ENCODE peak calls at places on chromosome 22, in four cellular contexts. A is endothelial cell of umbilical vein, I is IMR-90, W is K562. N is an unnamed sample. For H3K9me1 and H3K27me3, the result is how much of the 10 kb centered on the place peaks cover.

GRCh38 chr22:49727191-49727880 is 100.3 kb downstream of the BRD1 start:
- DNase-seq in A (no peak), I (no peak), W (no peak), N (no peak)

GRCh38 chr22:50544078-50544745 is 1.5 kb upstream of the KLHDC7B start:
- DNase-seq in A (peak), I (peak), W (no peak), N (no peak)

GRCh38 chr22:45785458-45785857 is 113.8 kb downstream of the ATXN10 start:
- DNase-seq in A (no peak), I (peak), W (no peak), N (no peak)

GRCh38 chr22:50691521-50691920 is 18.9 kb downstream of the SHANK3 start:
- DNase-seq in A (peak), I (peak), W (no peak), N (no peak)

GRCh38 chr22:35631597-35631996 is 14.5 kb upstream of the MB start:
- DNase-seq in A (peak), I (no peak), W (peak), N (no peak)

GRCh38 chr22:38325575-38325974 is 8.3 kb upstream of the CSNK1E start:
- DNase-seq in A (no peak), I (no peak), W (no peak), N (no peak)

GRCh38 chr22:37033605-37034430 is 14.3 kb downstream of the MPST start:
- DNase-seq in A (no peak), I (no peak), W (no peak), N (no peak)

GRCh38 chr22:32777997-32778396 is 23.5 kb upstream of the TIMP3 start:
- DNase-seq in A (no peak), I (no peak), W (no peak), N (no peak)

GRCh38 chr22:31586137-31586920 is 75.7 kb downstream of the PISD start:
- DNase-seq in A (no peak), I (peak), W (no peak), N (no peak)

GRCh38 chr22:20606041-20606783 is 98.8 kb downstream of the MED15 start:
- DNase-seq in A (peak), I (peak), W (peak), N (peak)

GRCh38 chr22:19178065-19178658 is 374 bp downstream of the SLC25A1 start:
- DNase-seq in A (peak), I (peak), W (peak), N (peak)

GRCh38 chr22:32852346-32853251 is 51.1 kb downstream of the TIMP3 start:
- DNase-seq in A (no peak), I (no peak), W (no peak), N (no peak)

GRCh38 chr22:40055143-40055926 is 60.6 kb downstream of the FAM83F start:
- DNase-seq in A (peak), I (no peak), W (peak), N (no peak)

GRCh38 chr22:41274856-41275255 is 11.1 kb downstream of the RANGAP1 start:
- DNase-seq in A (no peak), I (no peak), W (no peak), N (no peak)
- H3K9me1 ChIP-seq in A (under half), I (under half), W (under half), N (under half)

GRCh38 chr22:29717789-29718188 is 2.0 kb upstream of the CABP7 start:
- DNase-seq in A (no peak), I (no peak), W (no peak), N (no peak)

GRCh38 chr22:29720824-29721323 is 1.1 kb downstream of the CABP7 start:
- DNase-seq in A (no peak), I (no peak), W (no peak), N (no peak)

GRCh38 chr22:29718949-29719893 is 582 bp upstream of the CABP7 start:
- DNase-seq in A (no peak), I (no peak), W (no peak), N (no peak)

GRCh38 chr22:29722151-29722550 is 2.3 kb downstream of the CABP7 start:
- DNase-seq in A (no peak), I (no peak), W (no peak), N (no peak)

GRCh38 chr22:29719894-29720645 is at the start of gene CABP7:
- DNase-seq in A (no peak), I (no peak), W (peak), N (no peak)
- H3K27me3 ChIP-seq in A (under half), I (half or more), W (under half), N (half or more)

DNA sequence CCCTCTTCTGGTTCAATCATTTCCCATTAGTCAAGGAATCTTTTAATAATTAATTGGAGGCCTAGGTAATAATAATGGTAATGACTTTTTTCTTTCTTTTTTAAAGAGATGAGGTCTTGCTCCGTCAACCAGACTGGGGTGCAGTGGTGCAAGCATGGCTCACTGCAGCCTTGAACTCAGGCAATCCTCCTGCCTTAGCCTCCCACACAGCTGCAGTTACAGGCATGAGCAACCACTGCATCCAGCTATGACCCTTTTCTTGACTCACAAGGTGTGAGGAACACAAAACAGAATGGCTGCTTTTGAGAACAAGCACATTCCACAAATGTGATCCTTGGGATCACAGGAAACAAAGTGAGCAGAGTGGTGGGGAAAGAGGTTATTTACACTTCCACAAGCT is 3.6 kb downstream of the POLDIP3 start:
- DNase-seq in A (no peak), I (peak), W (no peak), N (no peak)
- H3K4me2 ChIP-seq in A (no peak), I (no peak), W (no peak), N (no peak)

GRCh38 chr22:47420211-47420610 is 657.8 kb downstream of the TBC1D22A start:
- DNase-seq in A (no peak), I (no peak), W (no peak), N (no peak)
- H3K9me1 ChIP-seq in A (under half), I (under half), W (under half), N (under half)

GRCh38 chr22:27596133-27596905 is 205.2 kb downstream of the MN1 start:
- DNase-seq in A (no peak), I (no peak), W (no peak), N (no peak)

GRCh38 chr22:27594474-27595134 is 207.0 kb downstream of the MN1 start:
- DNase-seq in A (peak), I (no peak), W (peak), N (no peak)

GRCh38 chr22:27594020-27594419 is 207.5 kb downstream of the MN1 start:
- DNase-seq in A (no peak), I (no peak), W (no peak), N (no peak)

GRCh38 chr22:27591060-27591459 is 210.5 kb downstream of the MN1 start:
- DNase-seq in A (no peak), I (no peak), W (no peak), N (no peak)

DNA sequence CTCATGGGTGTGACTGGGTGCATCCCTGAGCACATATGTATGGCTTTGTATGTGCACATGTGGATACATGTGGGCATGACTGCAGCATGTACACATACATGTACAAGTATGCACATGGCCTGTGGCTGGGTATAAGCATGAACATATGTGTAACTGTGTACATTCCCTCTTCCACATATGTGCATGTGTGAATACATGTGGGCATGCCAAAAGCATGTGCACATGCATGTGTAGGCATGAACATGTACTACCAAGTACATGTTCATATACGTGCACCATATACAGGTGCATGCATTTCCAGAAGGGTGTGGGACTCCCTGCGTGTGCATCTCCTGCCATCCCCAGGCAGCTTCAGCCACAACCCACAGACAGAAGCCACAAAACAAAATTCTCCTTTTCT is 208.2 kb downstream of the MN1 start:
- DNase-seq in A (no peak), I (no peak), W (no peak), N (no peak)
- H3K27me3 ChIP-seq in A (under half), I (under half), W (under half), N (under half)

GRCh38 chr22:25452116-25452700 is 112.3 kb upstream of the GRK3 start:
- DNase-seq in A (no peak), I (peak), W (no peak), N (no peak)
- H3K4me2 ChIP-seq in A (no peak), I (peak), W (peak), N (no peak)